ENCODE peak calls at places on chromosomes 2 and 18, in four cellular contexts. O is T-helper 1 cell, Y is AML-193, V is AG04449. X is an unnamed sample.

GRCh38 chr18:55402731-55403405 is 185.1 kb downstream of the TCF4 start:
- DNase-seq in O (no peak), Y (no peak), V (no peak), X (no peak)

GRCh38 chr2:171652411-171652775 is 34.9 kb upstream of the DYNC1I2 start:
- DNase-seq in O (no peak), Y (no peak), V (no peak), X (no peak)

GRCh38 chr2:136188086-136188485 is 70.1 kb upstream of the CXCR4 start:
- DNase-seq in O (no peak), Y (no peak), V (no peak), X (no peak)

GRCh38 chr18:43534511-43534910 is 257.2 kb upstream of the SYT4 start:
- DNase-seq in O (no peak), Y (no peak), V (peak), X (no peak)

GRCh38 chr18:58315739-58316215 is 271.8 kb downstream of the NEDD4L start:
- DNase-seq in O (no peak), Y (no peak), V (no peak), X (peak)

GRCh38 chr2:108907822-108908716 is 81.0 kb downstream of the EDAR start:
- DNase-seq in O (no peak), Y (no peak), V (no peak), X (no peak)

GRCh38 chr2:71419145-71419544 is 34.2 kb upstream of the DYSF start:
- DNase-seq in O (no peak), Y (no peak), V (no peak), X (no peak)

GRCh38 chr2:96135621-96136020 is 2.7 kb downstream of the ASTL start:
- DNase-seq in O (no peak), Y (no peak), V (no peak), X (no peak)

GRCh38 chr18:12432196-12432595 is 24.5 kb downstream of the PRELID3A start:
- DNase-seq in O (no peak), Y (no peak), V (no peak), X (no peak)

GRCh38 chr2:105294844-105295481 is 34.6 kb downstream of the TGFBRAP1 start:
- DNase-seq in O (no peak), Y (peak), V (peak), X (no peak)

GRCh38 chr18:5628512-5629255 is 84.9 kb upstream of the EPB41L3 start:
- DNase-seq in O (peak), Y (no peak), V (no peak), X (peak)

GRCh38 chr2:103627301-103627700 is 865.5 kb downstream of the TMEM182 start:
- DNase-seq in O (no peak), Y (no peak), V (no peak), X (no peak)

X was measured in left cardiac atrium.